ENCODE peak calls at places on chromosome 5, in seven cellular contexts. V, Q, G, A, K, J and U are unnamed samples.

GRCh38 chr5:56145106-56145505 is 88.0 kb downstream of the ANKRD55 start:
- DNase-seq in V (no peak), Q (no peak), G (no peak), A (no peak), K (no peak), J (no peak), U (no peak)

GRCh38 chr5:180129291-180130190 is 58.0 kb upstream of the RNF130 start:
- DNase-seq in V (peak), Q (no peak), G (no peak), A (no peak), K (no peak), J (no peak), U (no peak)

GRCh38 chr5:94618029-94618492 is 343 bp downstream of the KIAA0825 start:
- DNase-seq in V (peak), Q (peak), G (peak), A (no peak), K (peak), J (peak), U (peak)

GRCh38 chr5:112776301-112776856 is 38.7 kb downstream of the APC start:
- DNase-seq in V (peak), Q (peak), G (peak), A (no peak), K (no peak), J (no peak), U (no peak)

GRCh38 chr5:125083932-125084331 is 337.5 kb upstream of the ZNF608 start:
- DNase-seq in V (peak), Q (peak), G (peak), A (no peak), K (no peak), J (no peak), U (no peak)

GRCh38 chr5:83567741-83568530 is 96.4 kb downstream of the VCAN start:
- DNase-seq in V (peak), Q (peak), G (peak), A (no peak), K (no peak), J (no peak), U (peak)

GRCh38 chr5:181184845-181185216 is 20.2 kb downstream of the TRIM7 start:
- DNase-seq in V (no peak), Q (no peak), G (no peak), A (no peak), K (no peak), J (no peak), U (no peak)

GRCh38 chr5:132102944-132103343 is 29.4 kb downstream of the CSF2 start:
- DNase-seq in V (no peak), Q (no peak), G (no peak), A (no peak), K (no peak), J (no peak), U (no peak)

GRCh38 chr5:113446358-113446927 is 11.7 kb upstream of the TSSK1B start:
- DNase-seq in V (no peak), Q (no peak), G (no peak), A (no peak), K (no peak), J (no peak), U (no peak)

GRCh38 chr5:98927242-98927987 is 1.4 kb downstream of the CHD1 start:
- DNase-seq in V (peak), Q (peak), G (peak), A (peak), K (no peak), J (no peak), U (no peak)

GRCh38 chr5:76601470-76601869 is 21.7 kb downstream of the F2RL2 start:
- DNase-seq in V (peak), Q (peak), G (peak), A (no peak), K (no peak), J (no peak), U (peak)

GRCh38 chr5:29169851-29170250 is 2023.6 kb upstream of the CDH6 start:
- DNase-seq in V (no peak), Q (no peak), G (no peak), A (no peak), K (no peak), J (no peak), U (peak)

GRCh38 chr5:171226864-171227263 is 82.2 kb upstream of the TLX3 start:
- DNase-seq in V (no peak), Q (no peak), G (no peak), A (no peak), K (no peak), J (no peak), U (no peak)

GRCh38 chr5:1218351-1219080 is 6.7 kb upstream of the SLC6A18 start:
- DNase-seq in V (no peak), Q (no peak), G (no peak), A (no peak), K (no peak), J (no peak), U (no peak)

GRCh38 chr5:150286820-150287219 is 2.8 kb downstream of the CAMK2A start:
- DNase-seq in V (no peak), Q (no peak), G (no peak), A (no peak), K (no peak), J (no peak), U (no peak)

GRCh38 chr5:158023266-158023665 is 164.3 kb upstream of the CLINT1 start:
- DNase-seq in V (no peak), Q (no peak), G (peak), A (no peak), K (no peak), J (no peak), U (no peak)

GRCh38 chr5:65539827-65540226 is 23.1 kb downstream of the CENPK start:
- DNase-seq in V (no peak), Q (no peak), G (peak), A (no peak), K (no peak), J (no peak), U (no peak)

GRCh38 chr5:66960373-66961137 is 236.0 kb downstream of the CD180 start:
- DNase-seq in V (peak), Q (no peak), G (no peak), A (no peak), K (no peak), J (no peak), U (no peak)

GRCh38 chr5:42943931-42944631 is 96.0 kb downstream of the ANXA2R start:
- DNase-seq in V (peak), Q (no peak), G (no peak), A (no peak), K (no peak), J (no peak), U (no peak)

GRCh38 chr5:54556136-54556535 is 38.6 kb downstream of the SNX18 start:
- DNase-seq in V (no peak), Q (no peak), G (no peak), A (no peak), K (no peak), J (no peak), U (no peak)

GRCh38 chr5:38167562-38167996 is 90.8 kb upstream of the EGFLAM start:
- DNase-seq in V (no peak), Q (no peak), G (no peak), A (no peak), K (no peak), J (no peak), U (no peak)

GRCh38 chr5:102481044-102481715 is 17.6 kb downstream of the SLCO6A1 start:
- DNase-seq in V (no peak), Q (no peak), G (peak), A (no peak), K (no peak), J (no peak), U (no peak)

GRCh38 chr5:74394543-74394923 is 246.0 kb downstream of the ENC1 start:
- DNase-seq in V (no peak), Q (no peak), G (no peak), A (no peak), K (no peak), J (no peak), U (no peak)

GRCh38 chr5:21685536-21685935 is 1167.6 kb downstream of the CDH12 start:
- DNase-seq in V (no peak), Q (no peak), G (peak), A (no peak), K (no peak), J (no peak), U (no peak)